ENCODE peak calls at places on chromosomes 4 and X, in ten cellular contexts. N, M, G, W, I, P, L, H, Z and Q are unnamed samples.

GRCh38 chr4:41590591-41590990 is 52.6 kb downstream of the LIMCH1 start:
- DNase-seq in N (no peak), W (peak), L (no peak), M (no peak), I (no peak), P (peak), Z (no peak), H (no peak), G (no peak), Q (no peak)

GRCh38 chr4:89722517-89722916 is 114.4 kb downstream of the SNCA start:
- DNase-seq in W (no peak), N (no peak), M (no peak), G (no peak), Z (no peak), H (no peak), I (no peak), P (no peak), L (no peak), Q (no peak)

GRCh38 chrX:10011261-10011931 is 44.2 kb downstream of the CLDN34 start:
- DNase-seq in G (no peak), I (no peak), N (peak), L (no peak), W (no peak), H (no peak), P (no peak), Z (no peak), M (no peak), Q (peak)

GRCh38 chrX:18640686-18641085 is 31.2 kb downstream of the RS1 start:
- DNase-seq in W (no peak), P (no peak), H (no peak), Z (no peak), L (no peak), M (no peak), N (no peak), I (no peak), G (no peak), Q (peak)

GRCh38 chr4:151322565-151322964 is 2.8 kb downstream of the SH3D19 start:
- DNase-seq in L (peak), M (no peak), W (no peak), P (no peak), G (no peak), I (no peak), H (no peak), N (peak), Z (no peak), Q (no peak)

GRCh38 chrX:129961180-129962083 is 21.0 kb upstream of the BCORL1 start:
- DNase-seq in P (peak), H (peak), I (peak), G (peak), Z (peak), N (no peak), L (no peak), M (no peak), W (peak), Q (no peak)

GRCh38 chr4:147440442-147440841 is 40.5 kb upstream of the EDNRA start:
- DNase-seq in W (no peak), I (no peak), Z (no peak), N (peak), M (no peak), P (no peak), H (no peak), L (no peak), G (no peak), Q (peak)

GRCh38 chr4:109166126-109166525 is 136.3 kb downstream of the COL25A1 start:
- DNase-seq in W (no peak), P (no peak), Z (no peak), M (no peak), N (no peak), H (no peak), G (no peak), L (no peak), I (no peak), Q (no peak)

GRCh38 chr4:108172780-108173598 is 4.3 kb upstream of the LEF1 start:
- DNase-seq in G (peak), H (peak), N (peak), W (peak), I (peak), L (no peak), M (no peak), P (peak), Z (peak), Q (peak)

GRCh38 chr4:95644417-95644816 is 95.6 kb upstream of the UNC5C start:
- DNase-seq in H (no peak), P (no peak), G (no peak), L (no peak), I (no peak), N (no peak), W (no peak), Z (no peak), M (no peak), Q (no peak)

GRCh38 chr4:168486961-168487820 is 6.9 kb upstream of the DDX60L start:
- DNase-seq in Z (no peak), N (peak), L (no peak), I (peak), W (no peak), M (no peak), P (no peak), G (no peak), H (no peak), Q (peak)

GRCh38 chr4:169649545-169650226 is 29.3 kb downstream of the CLCN3 start:
- DNase-seq in L (no peak), I (no peak), P (peak), H (no peak), W (peak), N (peak), M (no peak), G (no peak), Z (no peak), Q (peak)

GRCh38 chrX:123171781-123172180 is 12.3 kb upstream of the GRIA3 start:
- DNase-seq in H (no peak), L (no peak), M (no peak), N (peak), Z (no peak), W (no peak), P (no peak), G (no peak), I (no peak), Q (peak)

GRCh38 chr4:23333946-23334878 is 555.6 kb downstream of the PPARGC1A start:
- DNase-seq in W (peak), H (peak), G (peak), L (no peak), M (peak), Z (peak), N (peak), P (no peak), I (peak), Q (peak)

GRCh38 chrX:108735680-108736508 is 469 bp downstream of the IRS4 start:
- DNase-seq in G (no peak), L (no peak), W (no peak), N (no peak), M (no peak), Z (no peak), P (no peak), H (no peak), I (peak), Q (peak)

GRCh38 chr4:32460972-32461371 is 1740.8 kb downstream of the PCDH7 start:
- DNase-seq in Z (no peak), W (no peak), N (no peak), G (no peak), P (no peak), L (no peak), H (no peak), M (no peak), I (no peak), Q (no peak)

GRCh38 chrX:133391116-133391515 is 24.2 kb downstream of the GPC4 start:
- DNase-seq in G (no peak), W (no peak), M (no peak), N (no peak), H (no peak), L (no peak), Z (no peak), P (no peak), I (no peak), Q (no peak)

GRCh38 chr4:148346657-148347056 is 95.6 kb downstream of the NR3C2 start:
- DNase-seq in I (no peak), Z (no peak), N (no peak), M (no peak), P (no peak), H (no peak), G (no peak), W (no peak), L (no peak), Q (no peak)

GRCh38 chr4:156775803-156776202 is 195.8 kb downstream of the PDGFC start:
- DNase-seq in L (no peak), N (no peak), Z (no peak), P (no peak), M (no peak), H (no peak), I (no peak), W (no peak), G (no peak), Q (no peak)

GRCh38 chr4:179804440-179804839 is 2362.2 kb upstream of the AGA start:
- DNase-seq in Z (no peak), L (no peak), N (no peak), W (no peak), P (no peak), I (no peak), H (no peak), G (no peak), M (no peak), Q (no peak)

GRCh38 chrX:31590581-31591113 is 518.8 kb upstream of the FTHL17 start:
- DNase-seq in G (no peak), I (no peak), W (no peak), L (no peak), M (peak), P (no peak), Z (no peak), H (no peak), N (peak), Q (peak)

GRCh38 chr4:184168406-184169019 is 49.2 kb downstream of the ENPP6 start:
- DNase-seq in I (peak), M (peak), G (peak), H (peak), N (peak), W (peak), L (peak), Z (peak), P (peak), Q (peak)

DNA sequence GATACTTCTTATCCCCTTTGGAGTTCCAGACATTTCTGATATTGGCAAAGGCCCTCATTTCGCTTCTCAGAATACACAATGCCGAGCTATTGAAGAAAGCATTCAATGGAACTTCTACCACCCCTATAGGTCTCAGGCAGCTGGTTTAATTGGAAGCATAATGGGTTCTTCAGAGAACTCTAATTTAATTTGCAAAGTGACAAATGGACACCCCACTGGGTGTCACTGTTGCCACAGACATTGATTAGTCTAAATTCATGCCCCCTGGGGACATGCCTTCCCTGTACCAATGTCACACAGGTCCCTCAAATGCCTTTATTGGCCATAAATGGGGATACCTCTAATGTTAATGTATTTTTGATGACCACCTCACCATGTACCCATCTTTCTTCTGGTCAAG is 22.9 kb upstream of the TMEM255A start:
- DNase-seq in Z (no peak), I (no peak), H (no peak), M (no peak), L (no peak), W (no peak), P (no peak), N (no peak), G (no peak), Q (no peak)
- TF ChIP-seq CTCF in Z (no peak), I (no peak), H (no peak), M (no peak), L (no peak), W (no peak), P (no peak), N (no peak), G (no peak), Q (no peak)

GRCh38 chr4:48542888-48543287 is 52.8 kb downstream of the ZAR1 start:
- DNase-seq in W (no peak), P (no peak), I (no peak), N (no peak), M (no peak), G (no peak), H (no peak), Z (no peak), L (no peak), Q (no peak)

GRCh38 chr4:48543796-48544195 is 53.7 kb downstream of the ZAR1 start:
- DNase-seq in W (no peak), Z (no peak), L (no peak), N (no peak), P (no peak), G (no peak), M (no peak), H (no peak), I (no peak), Q (peak)

GRCh38 chr4:48546336-48546735 is 56.3 kb downstream of the ZAR1 start:
- DNase-seq in G (no peak), H (no peak), I (peak), Z (peak), W (no peak), N (peak), M (peak), L (peak), P (no peak), Q (peak)
- TF ChIP-seq CTCF in G (no peak), H (no peak), I (peak), Z (peak), W (peak), N (peak), M (peak), L (peak), P (peak), Q (peak)

GRCh38 chrX:8844157-8844556 is 43.0 kb upstream of the FAM9A start:
- DNase-seq in Z (no peak), G (no peak), M (no peak), H (no peak), N (no peak), L (no peak), W (no peak), P (no peak), I (no peak), Q (no peak)

GRCh38 chrX:8846271-8846670 is 45.1 kb upstream of the FAM9A start:
- DNase-seq in P (no peak), H (no peak), W (no peak), N (no peak), M (no peak), Z (no peak), L (no peak), I (no peak), G (no peak), Q (no peak)

GRCh38 chrX:8841911-8842310 is 40.7 kb upstream of the FAM9A start:
- DNase-seq in H (no peak), L (no peak), N (no peak), G (no peak), P (no peak), M (no peak), W (no peak), Z (no peak), I (no peak), Q (no peak)

GRCh38 chrX:8845469-8845868 is 44.3 kb upstream of the FAM9A start:
- DNase-seq in W (no peak), I (no peak), N (no peak), M (no peak), H (no peak), Z (no peak), G (no peak), L (no peak), P (no peak), Q (no peak)

DNA sequence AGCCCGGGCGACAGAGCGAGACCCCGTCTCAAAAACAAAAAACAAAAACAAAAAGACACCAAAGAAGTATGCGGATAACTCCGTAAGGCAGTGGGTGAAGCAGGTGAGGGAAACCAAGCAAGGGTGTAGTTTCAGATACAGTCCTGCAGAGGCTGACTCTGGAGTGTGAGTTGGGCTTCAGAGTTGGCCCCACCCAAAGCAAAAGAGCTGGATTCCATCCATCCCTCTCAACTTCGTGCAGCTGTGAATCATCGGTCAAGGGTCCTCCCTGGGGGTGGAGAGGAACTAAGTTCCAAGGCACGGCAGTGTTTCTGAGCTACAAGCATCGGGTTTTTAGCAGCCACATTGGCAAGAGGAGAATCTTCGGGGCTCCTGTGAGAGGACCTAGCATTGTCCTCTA is 43.9 kb upstream of the FAM9A start:
- DNase-seq in I (no peak), Z (no peak), W (no peak), G (no peak), H (no peak), M (peak), L (no peak), N (peak), P (no peak), Q (peak)
- TF ChIP-seq CTCF in I (no peak), Z (no peak), W (no peak), G (no peak), H (no peak), M (peak), L (no peak), N (peak), P (no peak), Q (peak)

GRCh38 chr4:91924625-91925024 is 379.1 kb upstream of the GRID2 start:
- DNase-seq in N (no peak), Z (no peak), P (no peak), L (no peak), M (no peak), I (no peak), H (no peak), G (no peak), W (no peak), Q (no peak)
- TF ChIP-seq CTCF in N (no peak), Z (no peak), P (no peak), L (no peak), M (no peak), I (no peak), H (no peak), G (no peak), W (no peak), Q (no peak)

GRCh38 chr4:52103314-52103713 is 52.2 kb downstream of the SPATA18 start:
- DNase-seq in G (no peak), Z (no peak), I (peak), W (no peak), M (no peak), H (no peak), N (peak), P (no peak), L (no peak), Q (peak)
- TF ChIP-seq CTCF in G (no peak), Z (no peak), I (peak), W (no peak), M (no peak), H (peak), N (peak), P (no peak), L (peak), Q (peak)

DNA sequence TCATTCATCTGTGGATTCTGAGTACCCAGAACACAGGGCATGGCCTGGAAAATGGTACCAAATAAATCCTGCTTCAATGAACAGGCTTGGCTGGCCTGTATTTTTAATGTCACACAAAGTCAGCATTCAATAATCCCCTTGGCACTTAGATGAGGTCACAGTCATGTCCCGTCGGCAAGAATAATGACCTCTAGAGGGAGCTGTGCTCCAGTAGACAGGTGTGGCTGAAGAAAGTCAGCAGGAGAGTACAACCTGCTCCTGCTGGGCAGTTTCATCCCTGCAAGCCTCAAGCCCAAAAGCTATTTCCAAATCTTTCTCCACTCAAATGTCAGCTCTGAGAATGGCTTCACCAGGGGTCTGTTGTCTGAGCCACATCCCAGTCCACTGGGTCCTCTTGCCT is 404.0 kb upstream of the F9 start:
- DNase-seq in L (no peak), P (no peak), Z (peak), W (peak), N (no peak), I (peak), M (no peak), H (peak), G (peak), Q (no peak)
- TF ChIP-seq CTCF in L (peak), P (peak), Z (peak), W (no peak), N (peak), I (peak), M (no peak), H (peak), G (no peak), Q (no peak)

GRCh38 chrX:125202486-125203378 is 116.9 kb upstream of the TEX13C start:
- DNase-seq in Z (no peak), M (no peak), W (no peak), H (no peak), G (no peak), N (no peak), L (no peak), P (no peak), I (peak), Q (no peak)

GRCh38 chrX:125203737-125204578 is 115.7 kb upstream of the TEX13C start:
- DNase-seq in W (peak), H (no peak), P (peak), I (peak), M (no peak), N (no peak), Z (peak), G (no peak), L (no peak), Q (no peak)

GRCh38 chrX:125205918-125206665 is 113.6 kb upstream of the TEX13C start:
- DNase-seq in H (peak), M (no peak), G (no peak), W (no peak), Z (no peak), P (no peak), I (peak), L (no peak), N (no peak), Q (no peak)

GRCh38 chrX:125203379-125203736 is 116.3 kb upstream of the TEX13C start:
- DNase-seq in N (no peak), W (no peak), P (no peak), L (no peak), Z (no peak), H (no peak), G (no peak), M (no peak), I (no peak), Q (no peak)

GRCh38 chrX:125205084-125205917 is 114.4 kb upstream of the TEX13C start:
- DNase-seq in Z (no peak), M (no peak), P (peak), N (no peak), W (peak), I (peak), G (peak), L (no peak), H (peak), Q (no peak)
- TF ChIP-seq CTCF in Z (no peak), M (no peak), P (no peak), N (no peak), W (no peak), I (peak), G (no peak), L (peak), H (no peak), Q (no peak)

DNA sequence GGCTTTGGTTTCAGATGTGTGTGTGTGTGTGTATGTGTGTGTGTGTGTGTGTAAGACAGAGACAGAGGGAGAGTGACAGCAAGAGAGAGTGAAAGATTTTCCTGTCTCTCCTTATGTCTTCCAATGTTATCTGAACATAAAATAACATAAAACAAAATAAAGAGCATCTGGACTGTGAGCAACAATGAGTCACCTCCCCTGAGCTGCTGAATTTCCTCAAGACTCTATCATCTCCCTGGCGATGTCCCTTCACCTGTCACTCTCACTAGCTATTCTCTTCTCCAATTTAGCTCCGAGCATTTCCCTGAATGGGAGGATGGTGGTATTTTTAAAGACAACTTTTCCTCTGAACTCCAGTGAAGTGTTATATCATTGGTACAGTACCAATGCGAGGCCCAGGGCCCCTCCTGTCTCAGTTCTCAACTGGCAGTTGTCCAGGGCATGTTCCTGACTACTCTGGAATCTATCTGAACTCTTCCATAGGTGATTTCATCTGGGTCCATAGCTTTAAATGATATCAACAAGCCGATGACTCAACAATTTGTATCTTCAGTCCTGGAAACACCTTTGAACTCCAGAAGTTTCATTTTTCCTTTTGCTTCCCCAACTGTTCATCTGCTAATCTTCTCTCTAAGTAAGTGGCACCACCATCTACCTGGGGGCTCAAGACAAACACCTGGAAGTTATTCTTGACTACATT is 195.0 kb upstream of the CLNK start:
- DNase-seq in N (peak), M (no peak), L (no peak), H (no peak), I (peak), W (no peak), G (no peak), P (no peak), Z (no peak), Q (peak)
- TF ChIP-seq CTCF in N (no peak), M (no peak), L (no peak), H (no peak), I (no peak), W (no peak), G (no peak), P (no peak), Z (no peak), Q (no peak)

GRCh38 chr4:53014881-53015280 is 152.8 kb downstream of the RASL11B start:
- DNase-seq in N (no peak), G (no peak), W (no peak), L (no peak), M (no peak), P (no peak), H (no peak), Z (no peak), I (no peak), Q (no peak)
- TF ChIP-seq CTCF in N (no peak), G (no peak), W (no peak), L (no peak), M (no peak), P (no peak), H (no peak), Z (no peak), I (no peak), Q (no peak)